ENCODE peak calls at places on chromosomes 7 and 10, in eight cellular contexts. One of them, this sample, is unnamed.

GRCh38 chr7:133290041-133290440 is 37.2 kb downstream of the EXOC4 start:
- DNase-seq in HCT116: no peak
- DNase-seq in left cardiac atrium: no peak
- DNase-seq in GM04503: no peak
- DNase-seq in upper lobe of right lung: no peak
- DNase-seq in activated CD8-positive, alpha-beta memory T cell treated with anti-CD3 and anti-CD28 coated beads for 48 hours: no peak
- DNase-seq in hippocampal formation: no peak
- DNase-seq in GM12891: no peak
- DNase-seq in this sample: no peak

GRCh38 chr10:101629781-101630419 is 41.8 kb downstream of the DPCD start:
- DNase-seq in HCT116: no peak
- DNase-seq in left cardiac atrium: no peak
- DNase-seq in GM04503: no peak
- DNase-seq in upper lobe of right lung: no peak
- DNase-seq in activated CD8-positive, alpha-beta memory T cell treated with anti-CD3 and anti-CD28 coated beads for 48 hours: no peak
- DNase-seq in hippocampal formation: peak; percentile 40
- DNase-seq in GM12891: no peak
- DNase-seq in this sample: no peak

GRCh38 chr10:75034131-75034512 is 77.3 kb upstream of the SAMD8 start:
- DNase-seq in HCT116: no peak
- DNase-seq in left cardiac atrium: no peak
- DNase-seq in GM04503: no peak
- DNase-seq in upper lobe of right lung: no peak
- DNase-seq in activated CD8-positive, alpha-beta memory T cell treated with anti-CD3 and anti-CD28 coated beads for 48 hours: no peak
- DNase-seq in hippocampal formation: no peak
- DNase-seq in GM12891: no peak
- DNase-seq in this sample: no peak

GRCh38 chr7:102222445-102222844 is 64.2 kb upstream of the SH2B2 start:
- DNase-seq in HCT116: no peak
- DNase-seq in left cardiac atrium: no peak
- DNase-seq in GM04503: peak; percentile 43
- DNase-seq in upper lobe of right lung: no peak
- DNase-seq in activated CD8-positive, alpha-beta memory T cell treated with anti-CD3 and anti-CD28 coated beads for 48 hours: no peak
- DNase-seq in hippocampal formation: no peak
- DNase-seq in GM12891: no peak
- DNase-seq in this sample: no peak

GRCh38 chr10:62699148-62699547 is 105.4 kb upstream of the ADO start:
- DNase-seq in HCT116: no peak
- DNase-seq in left cardiac atrium: no peak
- DNase-seq in GM04503: no peak
- DNase-seq in upper lobe of right lung: no peak
- DNase-seq in activated CD8-positive, alpha-beta memory T cell treated with anti-CD3 and anti-CD28 coated beads for 48 hours: no peak
- DNase-seq in hippocampal formation: no peak
- DNase-seq in GM12891: no peak
- DNase-seq in this sample: no peak

GRCh38 chr7:97842006-97842405 is 30.2 kb downstream of the ASNS start:
- DNase-seq in HCT116: no peak
- DNase-seq in left cardiac atrium: no peak
- DNase-seq in GM04503: no peak
- DNase-seq in upper lobe of right lung: no peak
- DNase-seq in activated CD8-positive, alpha-beta memory T cell treated with anti-CD3 and anti-CD28 coated beads for 48 hours: no peak
- DNase-seq in hippocampal formation: no peak
- DNase-seq in GM12891: no peak
- DNase-seq in this sample: no peak

GRCh38 chr7:47318395-47319182 is 263.3 kb downstream of the TNS3 start:
- DNase-seq in HCT116: no peak
- DNase-seq in left cardiac atrium: no peak
- DNase-seq in GM04503: no peak
- DNase-seq in upper lobe of right lung: no peak
- DNase-seq in activated CD8-positive, alpha-beta memory T cell treated with anti-CD3 and anti-CD28 coated beads for 48 hours: no peak
- DNase-seq in hippocampal formation: no peak
- DNase-seq in GM12891: no peak
- DNase-seq in this sample: no peak

GRCh38 chr10:17228081-17229015 is at the start of gene VIM:
- DNase-seq in HCT116: peak; percentile 84
- DNase-seq in left cardiac atrium: peak; percentile 94
- DNase-seq in GM04503: peak; percentile 82
- DNase-seq in upper lobe of right lung: peak; percentile 92
- DNase-seq in activated CD8-positive, alpha-beta memory T cell treated with anti-CD3 and anti-CD28 coated beads for 48 hours: peak; percentile 80
- DNase-seq in hippocampal formation: peak; percentile 48
- DNase-seq in GM12891: no peak
- DNase-seq in this sample: peak; percentile 84

GRCh38 chr7:47143344-47143743 is 438.6 kb downstream of the TNS3 start:
- DNase-seq in HCT116: no peak
- DNase-seq in left cardiac atrium: no peak
- DNase-seq in GM04503: peak; percentile 84
- DNase-seq in upper lobe of right lung: no peak
- DNase-seq in activated CD8-positive, alpha-beta memory T cell treated with anti-CD3 and anti-CD28 coated beads for 48 hours: no peak
- DNase-seq in hippocampal formation: no peak
- DNase-seq in GM12891: no peak
- DNase-seq in this sample: no peak

GRCh38 chr7:93212881-93213280 is 13.4 kb downstream of the HEPACAM2 start:
- DNase-seq in HCT116: no peak
- DNase-seq in left cardiac atrium: no peak
- DNase-seq in GM04503: no peak
- DNase-seq in upper lobe of right lung: no peak
- DNase-seq in activated CD8-positive, alpha-beta memory T cell treated with anti-CD3 and anti-CD28 coated beads for 48 hours: no peak
- DNase-seq in hippocampal formation: no peak
- DNase-seq in GM12891: no peak
- DNase-seq in this sample: no peak

GRCh38 chr7:105764506-105764905 is 111.9 kb downstream of the ATXN7L1 start:
- DNase-seq in HCT116: no peak
- DNase-seq in left cardiac atrium: no peak
- DNase-seq in GM04503: no peak
- DNase-seq in upper lobe of right lung: no peak
- DNase-seq in activated CD8-positive, alpha-beta memory T cell treated with anti-CD3 and anti-CD28 coated beads for 48 hours: no peak
- DNase-seq in hippocampal formation: no peak
- DNase-seq in GM12891: no peak
- DNase-seq in this sample: no peak

GRCh38 chr10:2392145-2392812 is 655.0 kb upstream of the ADARB2 start:
- DNase-seq in HCT116: no peak
- DNase-seq in left cardiac atrium: no peak
- DNase-seq in GM04503: no peak
- DNase-seq in upper lobe of right lung: no peak
- DNase-seq in activated CD8-positive, alpha-beta memory T cell treated with anti-CD3 and anti-CD28 coated beads for 48 hours: no peak
- DNase-seq in hippocampal formation: no peak
- DNase-seq in GM12891: no peak
- DNase-seq in this sample: no peak

GRCh38 chr10:73529089-73529832 is 33.4 kb upstream of the PPP3CB start:
- DNase-seq in HCT116: peak; percentile 56
- DNase-seq in left cardiac atrium: no peak
- DNase-seq in GM04503: peak; percentile 17
- DNase-seq in upper lobe of right lung: no peak
- DNase-seq in activated CD8-positive, alpha-beta memory T cell treated with anti-CD3 and anti-CD28 coated beads for 48 hours: no peak
- DNase-seq in hippocampal formation: peak; percentile 34
- DNase-seq in GM12891: peak; percentile 61
- DNase-seq in this sample: peak; percentile 79

GRCh38 chr10:30431435-30431911 is 2.5 kb upstream of the MAP3K8 start:
- DNase-seq in HCT116: no peak
- DNase-seq in left cardiac atrium: peak; percentile 76
- DNase-seq in GM04503: no peak
- DNase-seq in upper lobe of right lung: no peak
- DNase-seq in activated CD8-positive, alpha-beta memory T cell treated with anti-CD3 and anti-CD28 coated beads for 48 hours: no peak
- DNase-seq in hippocampal formation: no peak
- DNase-seq in GM12891: no peak
- DNase-seq in this sample: peak; percentile 24

GRCh38 chr7:25926009-25926408 is 226.0 kb upstream of the NFE2L3 start:
- DNase-seq in HCT116: peak; percentile 27
- DNase-seq in left cardiac atrium: no peak
- DNase-seq in GM04503: no peak
- DNase-seq in upper lobe of right lung: no peak
- DNase-seq in activated CD8-positive, alpha-beta memory T cell treated with anti-CD3 and anti-CD28 coated beads for 48 hours: no peak
- DNase-seq in hippocampal formation: no peak
- DNase-seq in GM12891: no peak
- DNase-seq in this sample: no peak

GRCh38 chr7:121531175-121532070 is 135.3 kb upstream of the FAM3C start:
- DNase-seq in HCT116: no peak
- DNase-seq in left cardiac atrium: no peak
- DNase-seq in GM04503: no peak
- DNase-seq in upper lobe of right lung: no peak
- DNase-seq in activated CD8-positive, alpha-beta memory T cell treated with anti-CD3 and anti-CD28 coated beads for 48 hours: no peak
- DNase-seq in hippocampal formation: no peak
- DNase-seq in GM12891: no peak
- DNase-seq in this sample: no peak

GRCh38 chr10:106044511-106044910 is 1120.0 kb downstream of the SORCS1 start:
- DNase-seq in HCT116: no peak
- DNase-seq in left cardiac atrium: no peak
- DNase-seq in GM04503: no peak
- DNase-seq in upper lobe of right lung: no peak
- DNase-seq in activated CD8-positive, alpha-beta memory T cell treated with anti-CD3 and anti-CD28 coated beads for 48 hours: no peak
- DNase-seq in hippocampal formation: no peak
- DNase-seq in GM12891: no peak
- DNase-seq in this sample: no peak

GRCh38 chr10:122646511-122647382 is 52.9 kb downstream of the C10orf120 start:
- DNase-seq in HCT116: no peak
- DNase-seq in left cardiac atrium: no peak
- DNase-seq in GM04503: peak; percentile 1
- DNase-seq in upper lobe of right lung: peak; percentile 38
- DNase-seq in activated CD8-positive, alpha-beta memory T cell treated with anti-CD3 and anti-CD28 coated beads for 48 hours: no peak
- DNase-seq in hippocampal formation: no peak
- DNase-seq in GM12891: no peak
- DNase-seq in this sample: no peak

GRCh38 chr10:17229967-17230682 is 2.1 kb downstream of the VIM start:
- DNase-seq in HCT116: peak; percentile 89
- DNase-seq in left cardiac atrium: peak; percentile 87
- DNase-seq in GM04503: no peak
- DNase-seq in upper lobe of right lung: peak; percentile 95
- DNase-seq in activated CD8-positive, alpha-beta memory T cell treated with anti-CD3 and anti-CD28 coated beads for 48 hours: peak; percentile 66
- DNase-seq in hippocampal formation: peak; percentile 12
- DNase-seq in GM12891: no peak
- DNase-seq in this sample: peak; percentile 78

GRCh38 chr7:24601600-24601999 is 28.3 kb downstream of the PALS2 start:
- DNase-seq in HCT116: no peak
- DNase-seq in left cardiac atrium: no peak
- DNase-seq in GM04503: no peak
- DNase-seq in upper lobe of right lung: no peak
- DNase-seq in activated CD8-positive, alpha-beta memory T cell treated with anti-CD3 and anti-CD28 coated beads for 48 hours: no peak
- DNase-seq in hippocampal formation: no peak
- DNase-seq in GM12891: no peak
- DNase-seq in this sample: no peak

GRCh38 chr10:132603851-132604533 is 66.4 kb downstream of the INPP5A start:
- DNase-seq in HCT116: no peak
- DNase-seq in left cardiac atrium: no peak
- DNase-seq in GM04503: no peak
- DNase-seq in upper lobe of right lung: no peak
- DNase-seq in activated CD8-positive, alpha-beta memory T cell treated with anti-CD3 and anti-CD28 coated beads for 48 hours: no peak
- DNase-seq in hippocampal formation: no peak
- DNase-seq in GM12891: no peak
- DNase-seq in this sample: no peak

GRCh38 chr7:147700702-147701101 is 889.9 kb upstream of the C7orf33 start:
- DNase-seq in HCT116: no peak
- DNase-seq in left cardiac atrium: no peak
- DNase-seq in GM04503: no peak
- DNase-seq in upper lobe of right lung: no peak
- DNase-seq in activated CD8-positive, alpha-beta memory T cell treated with anti-CD3 and anti-CD28 coated beads for 48 hours: no peak
- DNase-seq in hippocampal formation: no peak
- DNase-seq in GM12891: no peak
- DNase-seq in this sample: no peak

This sample was measured in H7.